ENCODE peak calls at places on chromosomes 6 and 20, in six cellular contexts. Z, Y, K, B, V and I are unnamed samples.
A peak's percentile ranks its signal among the peaks of the same experiment; 100 is the strongest.

GRCh38 chr6:14612016-14612415 is 494.4 kb downstream of the CD83 start:
- DNase-seq in V (no peak), B (no peak), Y (no peak), Z (no peak), K (no peak), I (peak; percentile 8)

GRCh38 chr6:19416811-19417210 is 420.4 kb upstream of the ID4 start:
- DNase-seq in Y (no peak), Z (no peak), K (no peak), V (no peak), B (no peak), I (no peak)

GRCh38 chr20:40843251-40843650 is 154.2 kb upstream of the MAFB start:
- DNase-seq in Y (no peak), V (no peak), K (no peak), B (no peak), Z (no peak), I (no peak)

GRCh38 chr6:165849539-165850430 is 186.7 kb upstream of the PDE10A start:
- DNase-seq in K (no peak), Z (no peak), Y (peak; percentile 83), B (no peak), V (no peak), I (no peak)

GRCh38 chr6:99836471-99836870 is 157.6 kb downstream of the MCHR2 start:
- DNase-seq in V (no peak), B (no peak), K (no peak), Y (no peak), Z (no peak), I (peak; percentile 55)

GRCh38 chr6:14925627-14926026 is 320.2 kb upstream of the JARID2 start:
- DNase-seq in B (no peak), Z (no peak), V (no peak), K (no peak), Y (no peak), I (no peak)

GRCh38 chr6:15588966-15589634 is 73.7 kb downstream of the DTNBP1 start:
- DNase-seq in V (no peak), Y (no peak), K (no peak), Z (no peak), B (no peak), I (no peak)

GRCh38 chr6:64505312-64505711 is 869.7 kb downstream of the PHF3 start:
- DNase-seq in V (peak; percentile 24), Y (no peak), B (peak; percentile 9), K (no peak), Z (no peak), I (no peak)

GRCh38 chr6:46626228-46626909 is 26.2 kb downstream of the CYP39A1 start:
- DNase-seq in Z (no peak), Y (no peak), V (no peak), B (no peak), K (peak; percentile 36), I (peak; percentile 21)

GRCh38 chr6:43200541-43200940 is 18.5 kb downstream of the CUL9 start:
- DNase-seq in V (no peak), Y (no peak), Z (no peak), B (no peak), K (no peak), I (no peak)

GRCh38 chr6:28896505-28897392 is 27.0 kb downstream of the TRIM27 start:
- DNase-seq in Y (no peak), K (peak; percentile 74), Z (peak; percentile 44), V (peak; percentile 55), B (peak; percentile 78), I (peak; percentile 51)

GRCh38 chr6:38603966-38604365 is 35.8 kb downstream of the BTBD9 start:
- DNase-seq in K (no peak), B (no peak), V (no peak), Z (no peak), Y (no peak), I (no peak)

GRCh38 chr20:40286991-40287531 is 402.0 kb downstream of the MAFB start:
- DNase-seq in V (no peak), B (no peak), K (no peak), Z (peak; percentile 83), Y (no peak), I (peak; percentile 92)

GRCh38 chr6:142075516-142076101 is 57.1 kb upstream of the GJE1 start:
- DNase-seq in Y (no peak), Z (no peak), K (no peak), B (no peak), V (no peak), I (no peak)

GRCh38 chr6:452301-453067 is 60.9 kb downstream of the IRF4 start:
- DNase-seq in K (no peak), V (no peak), Z (no peak), Y (no peak), B (no peak), I (no peak)

GRCh38 chr20:55953201-55953600 is 52.1 kb downstream of the CBLN4 start:
- DNase-seq in Z (no peak), V (no peak), B (no peak), Y (no peak), K (no peak), I (peak; percentile 22)

GRCh38 chr20:41037172-41037571 is 8.6 kb downstream of the TOP1 start:
- DNase-seq in Y (no peak), Z (no peak), V (no peak), B (no peak), K (no peak), I (no peak)

GRCh38 chr6:151391021-151391470 is 313 bp downstream of the ZBTB2 start:
- DNase-seq in B (peak; percentile 87), V (peak; percentile 78), K (peak; percentile 89), Z (peak; percentile 82), Y (peak; percentile 93), I (peak; percentile 64)

GRCh38 chr20:19992996-19993908 is 23.9 kb upstream of the NAA20 start:
- DNase-seq in K (no peak), B (peak; percentile 14), V (no peak), Z (no peak), Y (no peak), I (peak; percentile 95)

GRCh38 chr20:59147197-59147596 is 16.4 kb upstream of the ZNF831 start:
- DNase-seq in Z (peak; percentile 35), Y (no peak), B (no peak), K (no peak), V (no peak), I (no peak)

DNA sequence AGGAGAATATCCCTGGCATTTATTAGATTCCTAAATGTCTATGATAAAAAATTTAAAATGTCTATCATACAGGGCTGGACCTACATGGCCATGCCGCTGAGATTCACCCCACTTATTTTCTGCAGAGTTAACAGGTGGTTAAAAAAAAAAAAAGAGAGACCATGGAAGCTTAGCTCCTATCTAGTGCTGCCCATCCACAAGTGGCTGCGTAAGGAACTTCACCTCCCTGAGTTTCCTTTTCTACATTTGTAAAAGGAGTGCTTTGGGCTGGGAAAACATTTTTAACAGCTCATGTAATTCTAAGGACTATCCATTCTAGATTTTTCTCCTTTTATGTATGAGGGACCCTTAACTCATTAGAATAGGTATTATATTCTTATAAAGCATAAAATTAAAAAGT is 534.1 kb downstream of the MMUT start:
- DNase-seq in B (no peak), K (no peak), V (no peak), Z (no peak), Y (no peak), I (no peak)
- TF ChIP-seq CTCF in B (no peak), K (no peak), V (no peak), Z (no peak), Y (no peak), I (no peak)

DNA sequence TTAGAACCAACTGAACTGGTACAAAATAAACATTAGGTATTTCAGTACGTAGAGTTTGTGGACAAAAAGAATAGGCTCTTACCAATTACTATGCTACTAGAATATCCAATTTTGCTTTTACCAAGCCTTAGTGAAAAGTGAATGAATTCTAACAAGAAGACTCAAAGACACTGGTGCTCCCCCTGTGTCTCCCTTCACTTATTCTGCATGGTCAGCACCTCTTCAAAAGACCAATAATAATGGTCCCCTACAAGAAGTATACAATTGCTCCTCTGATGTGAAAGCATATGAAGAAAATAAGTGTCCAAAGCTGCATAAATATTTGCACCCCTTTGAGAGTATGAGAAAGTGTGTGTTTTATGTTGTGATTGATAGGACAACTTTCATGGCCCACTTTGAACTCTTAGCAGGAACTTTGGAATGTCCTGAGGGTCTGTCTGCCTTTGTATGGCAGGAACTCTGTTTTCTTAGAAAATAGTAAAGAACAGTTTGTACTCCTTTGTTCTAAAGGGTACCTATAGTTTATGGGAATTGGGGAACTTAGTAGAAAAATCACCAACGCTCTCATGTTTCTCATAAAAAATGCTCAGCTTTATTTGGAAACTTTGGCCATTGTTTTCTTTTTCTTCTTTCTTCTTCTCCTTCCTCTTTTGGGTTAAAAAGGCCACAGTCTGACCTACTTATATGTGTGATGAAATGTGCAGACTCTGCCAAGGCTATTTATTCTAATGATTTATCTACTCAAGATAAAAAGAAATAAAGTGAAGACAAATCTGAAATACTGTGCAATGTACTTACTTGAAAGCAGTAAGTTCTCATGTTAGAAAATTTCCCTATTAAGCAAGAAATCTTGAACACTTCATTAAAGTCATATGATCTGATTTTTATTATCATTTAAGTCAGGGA is 352.5 kb downstream of the LAMA2 start:
- DNase-seq in V (no peak), B (no peak), Z (no peak), Y (no peak), K (no peak), I (no peak)
- TF ChIP-seq CTCF in V (no peak), B (no peak), Z (no peak), Y (no peak), K (no peak), I (no peak)

DNA sequence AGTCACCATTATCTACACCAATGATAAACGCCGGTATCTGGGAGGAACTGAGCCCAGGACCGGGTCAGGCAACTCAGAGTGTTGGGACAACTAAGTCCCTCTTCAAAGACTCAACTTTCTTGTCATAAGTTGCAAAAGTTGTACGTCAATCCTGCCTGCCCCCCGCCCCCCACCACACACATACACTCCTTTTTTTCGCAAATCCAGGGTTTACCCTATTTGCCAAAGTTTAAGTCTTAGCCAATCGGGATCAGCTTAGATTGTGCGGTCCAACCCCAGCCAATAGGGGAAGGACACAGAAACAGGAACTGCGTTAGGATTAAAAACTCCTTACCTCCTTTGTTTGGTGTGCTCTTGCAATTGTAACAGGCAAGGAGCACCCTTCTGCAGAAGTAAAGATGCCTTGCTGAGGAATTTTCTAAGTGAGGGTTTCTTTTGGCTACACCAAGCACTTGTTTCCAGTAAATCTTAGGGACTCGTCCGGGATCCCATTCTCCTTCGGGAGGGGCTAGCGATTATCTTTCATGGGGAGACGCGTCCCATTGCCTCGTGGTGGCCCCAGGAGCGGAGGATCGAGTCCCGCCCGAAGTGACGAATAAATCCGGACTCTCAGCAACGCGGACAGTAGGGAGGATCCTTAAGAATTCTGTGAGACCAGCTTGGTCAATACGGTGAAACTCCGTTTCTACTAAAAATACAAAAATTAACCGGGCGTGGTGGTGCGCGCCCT is 69.3 kb upstream of the PRSS16 start:
- DNase-seq in Y (no peak), V (no peak), K (no peak), Z (peak; percentile 51), B (no peak), I (peak; percentile 26)
- TF ChIP-seq CTCF in Y (no peak), V (no peak), K (peak; percentile 25), Z (no peak), B (no peak), I (peak; percentile 30)

GRCh38 chr6:41302638-41303037 is 16.2 kb upstream of the TREM1 start:
- DNase-seq in K (peak; percentile 59), Y (no peak), B (no peak), V (no peak), Z (no peak), I (no peak)

DNA sequence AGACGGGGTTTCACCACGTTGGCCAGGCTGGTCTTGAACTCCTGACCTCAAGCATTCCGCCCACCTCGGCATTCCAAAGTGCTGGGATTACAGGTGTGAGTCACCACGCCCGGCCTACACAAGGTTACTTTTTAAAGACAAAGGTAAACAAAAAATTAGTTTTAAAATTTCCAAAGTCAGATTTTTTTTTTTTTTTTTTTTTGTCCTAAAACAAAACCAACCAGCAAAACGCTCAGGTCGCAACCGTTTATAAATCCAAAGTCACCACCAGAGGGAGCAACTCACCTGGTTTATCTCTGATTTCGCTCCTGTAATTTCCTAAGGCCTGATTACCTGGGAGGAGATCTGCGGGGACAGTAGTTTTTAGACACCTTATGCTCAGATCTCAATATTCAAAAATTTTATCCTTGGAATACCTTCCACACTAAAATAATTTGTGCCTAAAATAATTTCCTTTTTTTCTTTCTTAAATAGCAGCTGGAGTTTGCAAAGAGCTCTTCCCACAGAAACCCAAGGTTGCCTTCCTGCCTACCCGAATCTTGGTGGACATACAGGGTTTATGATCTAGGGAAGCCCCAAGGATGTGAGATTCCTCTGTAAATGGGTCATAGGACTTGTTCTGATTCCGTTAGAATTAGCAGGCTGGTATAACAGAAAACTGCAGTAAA is 19.8 kb upstream of the TREM1 start:
- DNase-seq in V (no peak), Y (no peak), K (peak; percentile 72), Z (no peak), B (peak; percentile 62), I (peak; percentile 67)
- TF ChIP-seq CTCF in V (peak; percentile 77), Y (peak; percentile 51), K (peak; percentile 87), Z (peak; percentile 68), B (peak; percentile 68), I (peak; percentile 65)